ENCODE peak calls at places on chromosomes 2 and 18, in six cellular contexts. J, K, Z, W, U and V are unnamed samples. For H3K27me3, the result is how much of the 10 kb centered on the place peaks cover.

GRCh38 chr18:59779979-59780378 is 82.8 kb upstream of the CCBE1 start:
- DNase-seq in Z (no peak), W (no peak), K (no peak), J (no peak), U (no peak), V (no peak)

GRCh38 chr2:220781622-220782241 is 790.4 kb downstream of the EPHA4 start:
- DNase-seq in J (no peak), U (no peak), W (no peak), K (no peak), Z (no peak), V (no peak)

GRCh38 chr2:160379399-160379798 is 114.2 kb downstream of the RBMS1 start:
- DNase-seq in J (no peak), W (no peak), K (no peak), U (no peak), Z (no peak), V (no peak)

GRCh38 chr18:22694954-22695353 is 238.2 kb upstream of the RBBP8 start:
- DNase-seq in K (no peak), U (no peak), J (no peak), W (no peak), Z (no peak), V (no peak)

GRCh38 chr2:216408426-216409315 is 3.6 kb upstream of the SMARCAL1 start:
- DNase-seq in W (no peak), Z (no peak), J (no peak), U (no peak), K (no peak), V (no peak)

GRCh38 chr2:182649316-182649715 is 66.7 kb upstream of the DNAJC10 start:
- DNase-seq in Z (peak), K (no peak), U (no peak), W (no peak), J (no peak), V (no peak)

GRCh38 chr18:3709166-3709565 is 259.2 kb downstream of the TGIF1 start:
- DNase-seq in K (no peak), W (no peak), J (no peak), U (no peak), Z (no peak), V (no peak)

GRCh38 chr2:3399403-3399802 is 19.9 kb downstream of the TRAPPC12 start:
- DNase-seq in U (no peak), K (no peak), J (no peak), W (no peak), Z (no peak), V (no peak)

GRCh38 chr2:68466778-68467076 is 367 bp downstream of the FBXO48 start:
- DNase-seq in W (no peak), Z (peak), K (no peak), U (no peak), J (no peak), V (no peak)

GRCh38 chr2:68465081-68465916 is 1.8 kb downstream of the FBXO48 start:
- DNase-seq in W (no peak), U (no peak), K (no peak), Z (no peak), J (no peak), V (peak)

GRCh38 chr2:68468801-68469200 is 1.4 kb downstream of the APLF start:
- DNase-seq in K (no peak), W (no peak), U (no peak), J (no peak), Z (no peak), V (no peak)

GRCh38 chr2:68466361-68466777 is 725 bp downstream of the FBXO48 start:
- DNase-seq in W (peak), K (peak), Z (no peak), U (no peak), J (no peak), V (peak)

DNA sequence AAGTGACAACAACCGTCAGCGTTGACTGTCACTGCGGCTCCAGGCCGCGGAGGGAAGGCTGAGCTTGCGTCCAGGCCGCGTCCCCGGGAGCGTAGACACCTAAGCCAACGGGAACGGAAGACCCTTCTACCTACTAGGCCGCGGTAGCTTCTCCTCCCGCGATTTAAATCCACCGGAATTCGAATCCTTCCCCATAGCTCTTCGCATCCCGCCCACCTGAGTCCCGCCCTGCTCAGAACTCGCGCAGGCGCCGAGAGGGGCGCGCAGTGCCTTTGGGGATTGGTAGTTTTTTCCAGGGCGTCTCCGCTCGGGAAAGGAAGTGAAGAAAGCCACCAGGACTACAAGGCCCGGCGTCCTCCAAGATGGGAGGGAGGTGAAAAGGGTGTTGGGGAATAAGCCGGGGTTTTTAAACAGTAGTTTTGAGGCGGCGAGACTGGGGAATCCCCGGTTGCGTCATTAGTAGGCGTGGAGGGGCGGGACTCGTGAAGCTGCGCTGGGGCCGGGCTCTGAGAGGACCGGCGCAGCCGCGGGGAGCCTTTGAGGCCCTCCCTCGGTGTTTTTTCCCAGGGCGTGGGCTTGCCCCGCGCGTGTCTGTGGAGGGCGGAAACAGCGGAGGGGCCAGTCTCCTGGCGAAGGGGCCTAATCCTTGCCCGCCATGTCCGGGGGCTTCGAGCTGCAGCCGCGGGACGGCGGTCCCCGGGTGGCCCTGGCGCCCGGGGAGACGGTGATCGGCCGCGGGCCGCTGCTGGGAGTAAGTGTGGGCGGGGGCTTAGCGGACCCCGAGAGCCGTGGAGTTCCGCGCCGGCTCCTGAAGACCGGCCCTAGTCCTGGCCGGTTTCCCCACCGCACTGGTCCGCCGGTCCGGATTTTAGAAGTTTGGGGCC is at the start of the genes APLF and FBXO48:
- DNase-seq in W (peak), U (peak), J (peak), Z (peak), K (peak), V (peak)
- H3K27ac ChIP-seq in W (peak), U (peak), J (peak), Z (peak), K (peak), V (peak)

DNA sequence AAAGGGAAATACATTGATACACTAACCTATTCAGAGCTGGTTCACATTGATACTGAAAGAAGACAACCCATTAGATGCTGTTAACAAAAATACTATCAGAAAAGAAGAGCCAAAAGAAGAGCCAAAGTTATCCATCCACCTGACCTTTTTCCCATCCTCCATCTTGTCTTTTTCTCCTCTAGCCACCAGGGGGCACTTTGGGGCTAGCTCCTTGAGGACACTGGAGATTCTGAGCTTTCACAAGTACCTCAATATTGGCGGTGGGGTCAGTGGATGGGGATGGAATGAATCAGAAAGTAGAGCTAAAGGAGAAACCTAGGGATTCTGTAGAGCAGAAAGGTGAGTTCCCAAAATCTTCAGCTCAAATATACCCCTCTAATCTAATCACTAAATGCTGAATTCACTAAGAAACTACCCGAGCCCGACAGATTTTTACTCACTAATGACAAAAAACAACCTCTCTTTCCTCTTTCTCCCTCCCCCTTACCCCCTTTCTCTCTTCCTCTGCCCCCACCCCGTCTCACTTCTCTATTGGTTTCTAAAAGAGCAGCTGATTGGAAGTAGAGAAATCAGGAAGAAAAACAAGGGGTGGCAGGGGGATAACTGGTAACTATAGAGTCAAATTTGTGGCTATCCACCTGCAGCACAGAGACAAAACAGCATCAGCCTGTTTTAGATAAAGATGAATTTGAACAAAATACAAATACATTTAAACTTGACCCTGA is 203.3 kb downstream of the TCF4 start:
- DNase-seq in K (no peak), Z (peak), J (no peak), U (no peak), W (peak), V (no peak)
- TF ChIP-seq CTCF in K (no peak), Z (peak), J (no peak), U (peak), W (peak), V (no peak)

GRCh38 chr2:232541961-232542714 is 2.6 kb downstream of the CHRNG start:
- DNase-seq in W (no peak), Z (no peak), U (no peak), K (no peak), J (no peak), V (no peak)
- H3K27me3 ChIP-seq in W (under half), Z (under half), U (under half), K (under half), J (under half), V (under half)

GRCh38 chr2:180359522-180360282 is 352.6 kb upstream of the CWC22 start:
- DNase-seq in J (peak), W (peak), K (no peak), Z (no peak), U (no peak), V (no peak)

GRCh38 chr2:180352620-180353019 is 345.5 kb upstream of the CWC22 start:
- DNase-seq in K (no peak), Z (no peak), U (no peak), J (no peak), W (no peak), V (no peak)

GRCh38 chr2:180358458-180358857 is 351.4 kb upstream of the CWC22 start:
- DNase-seq in W (no peak), U (no peak), Z (no peak), J (no peak), K (no peak), V (no peak)

GRCh38 chr2:180360283-180360618 is 353.2 kb upstream of the CWC22 start:
- DNase-seq in U (no peak), W (no peak), Z (no peak), J (no peak), K (no peak), V (no peak)

GRCh38 chr2:180356676-180357075 is 349.6 kb upstream of the CWC22 start:
- DNase-seq in Z (no peak), K (no peak), J (no peak), W (no peak), U (no peak), V (no peak)
- H3K27ac ChIP-seq in Z (no peak), K (no peak), J (no peak), W (no peak), U (no peak), V (no peak)

DNA sequence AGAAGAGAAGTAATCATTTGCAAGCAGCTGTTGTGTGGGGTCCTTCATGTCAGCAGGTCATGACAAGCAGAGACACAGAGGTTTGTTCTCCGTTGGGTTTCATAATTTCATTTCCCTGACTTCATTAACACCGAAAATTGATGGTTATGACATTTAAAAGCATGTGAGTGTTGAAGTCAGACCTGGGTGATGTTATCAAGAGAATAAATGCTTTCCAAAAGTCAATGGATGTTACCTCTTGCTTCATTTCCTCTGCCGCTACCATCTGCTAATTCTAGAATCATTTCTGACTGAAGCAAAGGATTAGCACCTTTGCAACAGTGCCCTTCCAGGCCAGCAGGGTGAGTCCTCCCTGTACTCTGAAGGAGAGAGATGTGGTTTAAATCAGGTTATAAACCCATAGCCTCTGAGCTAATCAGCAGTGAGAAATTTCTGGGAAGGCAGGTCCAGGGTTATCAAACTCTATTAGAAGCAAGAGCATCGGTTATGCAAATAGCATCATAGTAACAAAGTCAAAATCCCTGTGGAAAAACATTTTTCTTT is 446.2 kb downstream of the PIK3C3 start:
- DNase-seq in U (no peak), J (no peak), K (no peak), Z (no peak), W (no peak), V (no peak)
- TF ChIP-seq CTCF in U (no peak), J (no peak), K (no peak), Z (no peak), W (no peak), V (no peak)

GRCh38 chr18:62992877-62993365 is 277.6 kb downstream of the PHLPP1 start:
- DNase-seq in Z (no peak), U (no peak), W (no peak), K (no peak), J (no peak), V (no peak)
- H3K27me3 ChIP-seq in Z (under half), U (under half), W (under half), K (under half), J (under half), V (under half)

GRCh38 chr2:96523659-96524481 is 12.7 kb upstream of the ARID5A start:
- DNase-seq in W (no peak), Z (no peak), J (no peak), K (no peak), U (no peak), V (no peak)
- H3K27ac ChIP-seq in W (no peak), Z (no peak), J (no peak), K (no peak), U (no peak), V (no peak)

DNA sequence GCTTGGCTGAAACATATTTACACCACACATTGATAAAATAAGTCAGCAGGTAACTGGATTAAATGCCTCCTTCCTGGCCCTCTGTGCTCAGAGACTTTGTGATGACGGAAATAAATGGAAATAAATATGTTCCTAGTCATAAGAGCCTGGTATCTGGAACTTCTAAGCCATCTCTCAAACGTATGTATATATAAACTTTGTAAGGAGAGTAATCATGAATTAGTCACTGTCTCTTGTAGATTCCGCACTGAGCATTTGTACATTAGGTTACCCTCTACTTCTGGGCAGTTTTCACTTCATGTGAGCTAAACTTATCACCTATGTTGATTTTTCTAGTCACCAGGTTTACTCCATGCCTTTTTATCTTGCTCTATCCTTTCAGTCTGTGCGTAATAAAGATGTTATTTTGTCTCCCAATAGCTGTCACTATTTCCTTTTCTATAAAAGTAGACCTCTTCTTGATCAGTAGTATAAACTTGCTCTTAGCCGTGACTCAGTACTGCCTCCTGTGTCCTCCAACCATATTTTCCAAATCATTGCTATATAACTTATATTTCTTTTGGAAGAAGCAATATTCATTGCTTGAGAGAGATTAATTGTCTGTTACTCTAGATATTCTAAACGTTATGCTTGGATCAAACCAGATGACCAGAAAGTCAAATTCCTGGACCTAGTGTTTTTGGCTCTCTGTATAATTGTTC is 53.2 kb downstream of the FEZ2 start:
- DNase-seq in K (no peak), W (no peak), U (no peak), Z (no peak), J (no peak), V (no peak)
- TF ChIP-seq CTCF in K (no peak), W (peak), U (no peak), Z (peak), J (no peak), V (no peak)

DNA sequence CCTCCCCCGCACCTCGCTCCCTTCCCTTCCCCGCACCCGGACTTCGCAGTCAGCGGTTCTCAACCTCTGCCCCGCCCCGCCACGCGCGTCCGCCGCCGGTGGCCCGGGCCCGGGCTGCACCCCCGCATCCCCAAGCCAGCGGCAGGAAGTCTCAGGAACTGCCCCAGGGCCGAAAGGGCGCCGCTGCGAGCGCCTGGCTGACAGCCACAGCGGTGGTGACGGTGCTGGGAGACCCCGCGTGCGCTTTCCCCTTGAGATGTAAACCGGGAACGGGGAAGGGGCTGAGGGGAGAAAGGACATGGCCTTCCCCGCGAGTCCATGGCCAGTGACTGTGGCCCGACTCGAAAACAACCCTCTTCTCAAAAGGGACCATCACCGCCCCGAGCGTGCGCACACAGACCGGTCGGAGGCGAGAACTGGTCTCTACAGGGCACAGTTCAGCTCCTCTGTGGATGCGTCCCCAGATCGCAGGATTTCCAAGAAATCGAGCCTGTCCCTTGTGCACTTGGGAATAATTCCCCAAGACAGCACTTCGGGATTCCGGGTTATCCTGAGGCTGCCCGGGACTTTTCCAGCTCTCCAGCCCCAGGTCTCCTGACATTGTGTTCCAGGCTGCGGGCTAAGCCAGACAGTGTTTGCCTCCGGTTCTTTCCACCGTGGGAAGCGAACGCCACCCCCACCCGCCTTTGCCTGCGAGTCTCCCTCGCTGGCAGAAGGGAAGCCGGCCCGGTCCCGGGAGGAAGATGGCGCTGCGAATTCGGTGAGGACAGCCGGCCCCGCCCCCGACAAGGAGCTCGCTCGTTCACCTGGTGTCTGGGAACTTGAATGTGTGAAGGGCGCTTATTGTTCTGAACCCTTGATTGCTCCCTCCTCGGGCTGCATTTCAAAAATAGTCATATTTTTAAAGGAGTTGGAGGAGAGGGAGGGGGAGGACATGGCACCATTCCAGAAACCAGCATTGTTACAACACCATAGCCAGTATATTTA is 2.7 kb downstream of the LRATD1 start:
- DNase-seq in Z (peak), U (peak), K (no peak), J (peak), W (no peak), V (no peak)
- H3K27me3 ChIP-seq in Z (under half), U (under half), K (under half), J (under half), W (under half), V (half or more)

DNA sequence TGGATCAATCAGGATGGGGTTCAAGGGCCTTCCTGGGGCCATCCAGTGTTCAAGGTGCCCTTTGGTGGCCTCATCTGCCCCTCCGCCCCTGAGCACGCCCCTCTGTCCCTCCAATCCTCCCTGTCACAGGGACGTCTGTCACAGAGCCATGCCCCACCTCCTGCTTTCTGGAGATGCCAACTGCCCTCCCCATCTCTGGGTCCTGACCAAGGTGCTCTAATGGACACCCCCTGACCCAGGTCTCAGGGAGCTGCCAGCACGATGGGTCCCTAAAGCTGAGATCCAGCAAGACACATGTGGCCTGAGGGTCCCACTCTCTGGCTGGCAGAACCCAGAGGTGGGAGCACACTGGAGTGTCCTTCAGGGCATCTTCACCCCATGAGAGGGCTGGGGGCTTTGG is 2.1 kb upstream of the TEKT4 start:
- DNase-seq in K (no peak), W (no peak), U (no peak), J (no peak), Z (no peak), V (no peak)
- H3K27ac ChIP-seq in K (no peak), W (no peak), U (no peak), J (no peak), Z (no peak), V (no peak)